ENCODE peak calls at places on chromosomes 2 and 18, in five cellular contexts. U, L, K, M and Q are unnamed samples.

GRCh38 chr2:136171223-136171622 is 53.3 kb upstream of the CXCR4 start:
- DNase-seq in U (no peak), L (no peak), M (no peak), K (no peak), Q (no peak)

GRCh38 chr2:209368924-209369323 is 54.9 kb upstream of the MAP2 start:
- DNase-seq in M (peak; percentile 70), L (no peak), U (no peak), K (no peak), Q (peak; percentile 91)

GRCh38 chr18:2082676-2083075 is 488.6 kb downstream of the METTL4 start:
- DNase-seq in M (no peak), L (no peak), K (no peak), U (no peak), Q (no peak)

GRCh38 chr18:74944676-74945075 is 264.3 kb downstream of the PTGR3 start:
- DNase-seq in K (no peak), M (peak; percentile 66), U (no peak), L (no peak), Q (no peak)

GRCh38 chr2:137748533-137748932 is 215.7 kb upstream of the HNMT start:
- DNase-seq in K (no peak), L (no peak), M (no peak), U (no peak), Q (no peak)

GRCh38 chr2:204871246-204871953 is 326.1 kb downstream of the PARD3B start:
- DNase-seq in L (no peak), U (no peak), M (peak; percentile 65), K (no peak), Q (no peak)

GRCh38 chr18:74430811-74431571 is 26.1 kb downstream of the DIPK1C start:
- DNase-seq in L (no peak), M (no peak), K (no peak), U (no peak), Q (no peak)

GRCh38 chr2:63218800-63219511 is 168.3 kb downstream of the OTX1 start:
- DNase-seq in U (no peak), M (no peak), L (no peak), K (no peak), Q (no peak)

GRCh38 chr18:9321709-9322108 is 12.9 kb upstream of the TWSG1 start:
- DNase-seq in M (no peak), L (no peak), U (no peak), K (no peak), Q (no peak)

GRCh38 chr2:131077966-131078365 is 15.3 kb downstream of the FAM168B start:
- DNase-seq in L (no peak), U (no peak), K (no peak), M (no peak), Q (no peak)

GRCh38 chr2:85248741-85249524 is 78.9 kb downstream of the TGOLN2 start:
- DNase-seq in L (no peak), M (peak; percentile 94), K (no peak), U (no peak), Q (peak; percentile 22)

GRCh38 chr2:233079473-233079877 is 19.3 kb downstream of the INPP5D start:
- DNase-seq in L (no peak), M (no peak), K (no peak), U (no peak), Q (no peak)

GRCh38 chr2:71282493-71282892 is 49.1 kb upstream of the ZNF638 start:
- DNase-seq in U (no peak), K (no peak), M (no peak), L (no peak), Q (no peak)

GRCh38 chr2:127046579-127046978 is 60.4 kb downstream of the BIN1 start:
- DNase-seq in M (no peak), U (peak; percentile 22), K (no peak), L (no peak), Q (no peak)

GRCh38 chr2:192194065-192194865 is 468 bp downstream of the TMEFF2 start:
- DNase-seq in U (no peak), M (peak; percentile 41), K (no peak), L (peak; percentile 14), Q (no peak)

GRCh38 chr2:47221039-47221438 is 65.9 kb upstream of the STPG4 start:
- DNase-seq in U (no peak), K (no peak), M (peak; percentile 88), L (no peak), Q (peak; percentile 83)

GRCh38 chr2:74436111-74436803 is 5.5 kb downstream of the RTKN start:
- DNase-seq in K (no peak), M (no peak), L (no peak), U (peak; percentile 46), Q (no peak)

GRCh38 chr2:113791697-113792590 is 35.5 kb upstream of the SLC35F5 start:
- DNase-seq in L (no peak), U (no peak), M (peak; percentile 20), K (no peak), Q (no peak)

GRCh38 chr2:10575566-10576300 is 114.0 kb downstream of the NOL10 start:
- DNase-seq in K (no peak), M (peak; percentile 67), L (no peak), U (no peak), Q (no peak)

GRCh38 chr18:39414009-39414700 is 1848.6 kb upstream of the CELF4 start:
- DNase-seq in L (no peak), K (no peak), M (peak; percentile 19), U (no peak), Q (no peak)

GRCh38 chr2:60706021-60706420 is 50.0 kb upstream of the PAPOLG start:
- DNase-seq in K (no peak), U (no peak), L (no peak), M (no peak), Q (peak; percentile 51)

GRCh38 chr2:27796991-27797752 is 25.7 kb downstream of the MRPL33 start:
- DNase-seq in L (no peak), U (no peak), K (no peak), M (no peak), Q (no peak)

GRCh38 chr2:47041891-47042684 is 113.0 kb downstream of the STPG4 start:
- DNase-seq in U (no peak), M (peak; percentile 26), K (no peak), L (no peak), Q (no peak)

GRCh38 chr2:219965287-219965870 is 337.9 kb downstream of the SLC4A3 start:
- DNase-seq in M (no peak), L (no peak), U (peak; percentile 62), K (peak; percentile 75), Q (peak; percentile 50)

GRCh38 chr2:231800493-231801091 is 14.3 kb downstream of the COPS7B start:
- DNase-seq in M (peak; percentile 41), U (peak; percentile 48), L (peak; percentile 24), K (no peak), Q (peak; percentile 12)

GRCh38 chr2:39697480-39697879 is 31.8 kb downstream of the TMEM178A start:
- DNase-seq in L (no peak), M (no peak), K (no peak), U (no peak), Q (no peak)

GRCh38 chr2:171318463-171318934 is 115.3 kb downstream of the METTL8 start:
- DNase-seq in U (peak; percentile 82), M (peak; percentile 11), K (no peak), L (no peak), Q (no peak)

GRCh38 chr2:210586381-210586780 is 30.0 kb downstream of the CPS1 start:
- DNase-seq in L (no peak), U (no peak), M (peak; percentile 22), K (no peak), Q (no peak)

GRCh38 chr2:214139630-214140284 is 271.1 kb upstream of the VWC2L start:
- DNase-seq in K (no peak), U (no peak), L (no peak), M (no peak), Q (no peak)

GRCh38 chr2:20471902-20472559 is 25.2 kb downstream of the RHOB start:
- DNase-seq in L (no peak), K (no peak), M (no peak), U (no peak), Q (no peak)

GRCh38 chr2:171595896-171596295 is 73.6 kb downstream of the CYBRD1 start:
- DNase-seq in K (no peak), M (peak; percentile 78), L (no peak), U (no peak), Q (no peak)

GRCh38 chr2:695111-695510 is 17.9 kb upstream of the TMEM18 start:
- DNase-seq in L (no peak), M (no peak), K (no peak), U (no peak), Q (no peak)

GRCh38 chr18:45962866-45963265 is 4.3 kb downstream of the EPG5 start:
- DNase-seq in K (no peak), U (no peak), L (no peak), M (peak; percentile 68), Q (no peak)

GRCh38 chr2:123468071-123468470 is 557.0 kb upstream of the CNTNAP5 start:
- DNase-seq in L (no peak), U (no peak), K (no peak), M (no peak), Q (no peak)

GRCh38 chr2:220346919-220347318 is 719.5 kb downstream of the SLC4A3 start:
- DNase-seq in K (no peak), M (no peak), U (no peak), L (no peak), Q (no peak)

GRCh38 chr2:177573120-177573519 is 180.5 kb downstream of the AGPS start:
- DNase-seq in U (no peak), M (no peak), K (no peak), L (no peak), Q (no peak)

GRCh38 chr2:152826880-152827279 is 108.5 kb downstream of the ARL6IP6 start:
- DNase-seq in U (no peak), M (peak; percentile 20), L (no peak), K (peak; percentile 7), Q (no peak)

GRCh38 chr2:29502452-29502851 is 387.2 kb downstream of the CLIP4 start:
- DNase-seq in M (no peak), L (no peak), U (no peak), K (no peak), Q (no peak)

DNA sequence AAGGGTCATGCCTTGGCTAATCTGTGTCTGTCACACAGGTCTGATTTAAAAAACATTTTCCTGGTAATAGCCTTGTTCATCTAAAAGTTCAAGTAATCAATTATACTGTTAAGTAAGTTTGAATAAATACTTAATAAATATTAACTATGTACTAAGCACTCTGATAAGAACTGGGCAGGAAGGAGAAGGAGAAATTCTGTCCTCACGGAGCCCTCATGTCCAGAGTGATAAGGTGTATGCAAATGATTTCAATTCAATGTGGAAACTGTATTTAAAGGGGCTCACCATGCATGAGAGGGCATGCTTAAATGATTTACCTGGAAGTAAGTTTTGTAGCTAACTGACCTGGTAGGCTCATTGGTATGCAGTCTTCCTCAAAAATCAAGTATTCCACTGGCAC is 94.0 kb upstream of the LYPD6 start:
- DNase-seq in L (no peak), M (no peak), U (no peak), K (no peak), Q (no peak)
- H2BK12ac ChIP-seq in L (no peak overlapping the region), M (no peak overlapping the region), U (no peak overlapping the region), K (no peak overlapping the region), Q (no peak overlapping the region)

GRCh38 chr18:79510046-79510685 is 114.4 kb downstream of the NFATC1 start:
- DNase-seq in M (no peak), K (no peak), U (no peak), L (no peak), Q (no peak)
- H4K91ac ChIP-seq in M (no peak overlapping the region), K (no peak overlapping the region), U (no peak overlapping the region), L (no peak overlapping the region), Q (no peak overlapping the region)

GRCh38 chr2:146572598-146572997 is 1272.2 kb upstream of the ACVR2A start:
- DNase-seq in M (peak; percentile 34), L (no peak), U (no peak), K (no peak), Q (no peak)
- H2AFZ ChIP-seq in M (no peak overlapping the region), L (peak overlapping the region; percentile 91), U (peak overlapping the region; percentile 23), K (peak overlapping the region; percentile 68), Q (no peak overlapping the region)

GRCh38 chr2:52658598-52658997 is 1109.0 kb upstream of the CHAC2 start:
- DNase-seq in M (peak; percentile 70), L (no peak), K (no peak), U (no peak), Q (no peak)
- H2BK12ac ChIP-seq in M (no peak overlapping the region), L (no peak overlapping the region), K (no peak overlapping the region), U (no peak overlapping the region), Q (no peak overlapping the region)

GRCh38 chr2:32926708-32927084 is 20.1 kb upstream of the LTBP1 start:
- DNase-seq in M (peak; percentile 71), K (no peak), U (peak; percentile 40), L (no peak), Q (peak; percentile 77)
- H4K91ac ChIP-seq in M (no peak overlapping the region), K (no peak overlapping the region), U (no peak overlapping the region), L (no peak overlapping the region), Q (no peak overlapping the region)